ENCODE peak calls at places on chromosomes 1 and 21, in ten cellular contexts. V, U, X, M, Y, R, Z, K, G and J are unnamed samples.
A peak's percentile ranks its signal among the peaks of the same experiment; 100 is the strongest.

GRCh38 chr1:92482665-92483441 is 3.9 kb downstream of the GFI1 start:
- DNase-seq in V (no peak), U (no peak), Z (peak; percentile 58), G (no peak), Y (no peak), R (no peak), M (no peak), X (no peak), K (no peak), J (peak; percentile 47)

GRCh38 chr1:43753422-43753821 is 46.1 kb downstream of the ST3GAL3 start:
- DNase-seq in G (no peak), V (no peak), K (no peak), M (no peak), X (no peak), R (no peak), U (no peak), Y (no peak), Z (no peak), J (no peak)

GRCh38 chr1:237556911-237557310 is 333.8 kb downstream of the ZP4 start:
- DNase-seq in M (no peak), G (no peak), V (no peak), X (no peak), Y (no peak), R (no peak), Z (no peak), K (no peak), U (no peak), J (no peak)

GRCh38 chr21:29302340-29302991 is 3.7 kb downstream of the BACH1 start:
- DNase-seq in V (no peak), U (no peak), G (no peak), M (no peak), R (no peak), X (peak; percentile 25), Z (no peak), K (no peak), Y (no peak), J (no peak)

GRCh38 chr1:25619101-25619890 is 2.7 kb downstream of the MAN1C1 start:
- DNase-seq in R (peak; percentile 63), V (peak; percentile 45), M (no peak), X (peak; percentile 24), U (peak; percentile 43), G (no peak), K (peak; percentile 28), Z (peak; percentile 58), Y (no peak), J (peak; percentile 28)

GRCh38 chr1:207748737-207749528 is 2.9 kb upstream of the CD46 start:
- DNase-seq in K (no peak), X (no peak), U (no peak), V (no peak), M (no peak), R (no peak), Y (no peak), G (no peak), Z (no peak), J (no peak)

GRCh38 chr21:46633561-46633960 is 1.9 kb upstream of the PRMT2 start:
- DNase-seq in Z (no peak), K (no peak), G (no peak), R (no peak), M (no peak), U (no peak), V (no peak), Y (no peak), X (no peak), J (no peak)

GRCh38 chr1:31439276-31439675 is 26.3 kb downstream of the SERINC2 start:
- DNase-seq in U (no peak), V (no peak), R (no peak), Z (no peak), G (no peak), X (no peak), M (no peak), K (no peak), Y (no peak), J (no peak)

GRCh38 chr1:155910621-155911121 is 478 bp downstream of the RIT1 start:
- DNase-seq in M (no peak), R (peak; percentile 51), K (peak; percentile 22), G (no peak), Y (no peak), V (peak; percentile 25), X (peak; percentile 58), U (peak; percentile 25), Z (peak; percentile 51), J (peak; percentile 20)

GRCh38 chr1:245074232-245074747 is 80.5 kb upstream of the KIF26B start:
- DNase-seq in R (no peak), Y (no peak), V (no peak), U (no peak), G (no peak), K (no peak), M (no peak), X (peak; percentile 33), Z (no peak), J (no peak)

DNA sequence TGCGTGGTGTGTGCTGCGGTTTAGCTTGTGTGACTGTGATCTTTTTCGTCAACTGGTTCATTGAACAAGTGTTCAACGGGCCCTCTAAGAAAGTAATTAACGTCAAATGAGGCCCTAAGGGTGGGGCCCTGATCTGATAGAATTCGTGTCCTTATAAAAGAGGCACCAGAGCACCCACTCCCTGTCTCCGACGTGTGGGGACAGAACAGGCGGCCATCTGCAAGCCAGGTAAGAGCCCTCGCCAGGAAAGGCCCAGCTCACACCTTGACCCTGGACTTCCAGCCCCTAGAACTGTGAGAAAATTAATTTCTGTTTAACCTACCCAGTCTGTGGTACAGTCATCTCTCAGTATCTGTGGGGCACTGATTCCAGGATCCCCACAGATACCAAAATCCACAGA is 20.4 kb upstream of the SAMD11 start:
- DNase-seq in G (no peak), V (no peak), R (peak; percentile 11), Z (no peak), X (no peak), Y (no peak), M (no peak), K (no peak), U (no peak), J (no peak)
- H3K27me3 ChIP-seq in G (peaks cover 95% of the 10 kb centered on the region), V (peaks cover 38% of the 10 kb centered on the region), R (no peaks in the 10 kb centered on the region), Z (no peaks in the 10 kb centered on the region), X (peaks cover 4% of the 10 kb centered on the region), Y (peaks cover 4% of the 10 kb centered on the region), M (peaks cover 15% of the 10 kb centered on the region), K (no peaks in the 10 kb centered on the region), U (no peaks in the 10 kb centered on the region), J (no peaks in the 10 kb centered on the region)

DNA sequence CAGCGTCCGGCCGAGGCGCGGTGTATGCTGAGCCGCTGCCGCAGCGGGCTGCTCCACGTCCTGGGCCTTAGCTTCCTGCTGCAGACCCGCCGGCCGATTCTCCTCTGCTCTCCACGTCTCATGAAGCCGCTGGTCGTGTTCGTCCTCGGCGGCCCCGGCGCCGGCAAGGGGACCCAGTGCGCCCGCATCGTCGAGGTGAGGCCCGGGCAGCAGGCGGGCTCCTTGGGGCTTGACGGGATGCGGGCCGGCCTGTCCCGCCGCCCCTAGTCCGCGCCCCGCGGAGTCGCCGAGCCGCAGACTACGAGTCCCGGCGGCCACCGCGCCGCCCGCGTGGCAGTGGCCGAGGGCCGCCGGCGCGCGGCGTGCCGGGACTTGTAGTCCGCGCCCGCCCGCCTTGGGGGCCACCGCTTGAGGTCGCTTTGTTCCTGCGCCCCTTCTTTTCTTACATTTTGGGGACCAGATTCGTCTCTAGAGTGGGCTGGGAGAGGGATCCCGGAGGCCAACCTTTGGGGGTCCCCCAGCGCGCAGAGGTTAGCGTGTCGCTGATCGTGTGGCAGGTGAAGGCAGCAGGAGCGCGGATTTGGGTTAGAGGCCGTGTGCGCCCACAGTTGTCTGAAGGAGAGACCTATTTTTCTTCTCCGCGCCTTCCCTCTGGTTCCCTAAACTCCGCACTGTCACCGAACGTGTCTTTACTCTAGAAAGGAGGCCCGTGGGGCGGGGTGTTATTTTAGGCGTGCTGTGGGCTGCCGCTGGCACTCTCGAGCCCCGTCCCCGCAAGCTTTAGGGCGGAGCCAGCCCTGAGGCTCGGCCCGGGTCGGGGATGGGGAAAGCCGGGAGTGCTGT is 553 bp downstream of the CMPK1 start:
- DNase-seq in Z (peak; percentile 90), X (peak; percentile 76), G (peak; percentile 86), M (peak; percentile 83), K (peak; percentile 76), U (peak; percentile 70), V (peak; percentile 75), R (peak; percentile 88), Y (peak; percentile 41), J (peak; percentile 91)
- TF ChIP-seq CTCF in Z (no peak), X (peak; percentile 19), G (no peak), M (no peak), K (peak; percentile 27), U (no peak), V (no peak), R (peak; percentile 37), Y (no peak), J (peak; percentile 37)

GRCh38 chr1:230894664-230895063 is 26.3 kb upstream of the C1orf198 start:
- DNase-seq in G (no peak), X (no peak), M (no peak), K (no peak), Y (no peak), V (no peak), U (no peak), Z (no peak), R (no peak), J (no peak)
- H3K27me3 ChIP-seq in G (no peaks in the 10 kb centered on the region), X (peaks cover under 1% of the 10 kb centered on the region), M (no peaks in the 10 kb centered on the region), K (no peaks in the 10 kb centered on the region), Y (no peaks in the 10 kb centered on the region), V (no peaks in the 10 kb centered on the region), U (no peaks in the 10 kb centered on the region), Z (no peaks in the 10 kb centered on the region), R (no peaks in the 10 kb centered on the region), J (no peaks in the 10 kb centered on the region)

GRCh38 chr1:239829535-239829934 is 262.1 kb upstream of the FMN2 start:
- DNase-seq in R (no peak), X (no peak), U (no peak), G (no peak), V (no peak), Z (no peak), K (no peak), M (no peak), Y (no peak), J (no peak)
- TF ChIP-seq CTCF in R (no peak), X (no peak), U (no peak), G (no peak), V (no peak), Z (no peak), K (no peak), M (no peak), Y (no peak), J (no peak)

GRCh38 chr1:4700801-4701200 is 46.4 kb downstream of the AJAP1 start:
- DNase-seq in Z (no peak), G (no peak), Y (no peak), U (no peak), X (no peak), R (no peak), K (no peak), V (no peak), M (no peak), J (no peak)
- H3K27me3 ChIP-seq in Z (no peaks in the 10 kb centered on the region), G (peaks cover 28% of the 10 kb centered on the region), Y (no peaks in the 10 kb centered on the region), U (no peaks in the 10 kb centered on the region), X (no peaks in the 10 kb centered on the region), R (no peaks in the 10 kb centered on the region), K (no peaks in the 10 kb centered on the region), V (peaks cover 41% of the 10 kb centered on the region), M (no peaks in the 10 kb centered on the region), J (no peaks in the 10 kb centered on the region)

DNA sequence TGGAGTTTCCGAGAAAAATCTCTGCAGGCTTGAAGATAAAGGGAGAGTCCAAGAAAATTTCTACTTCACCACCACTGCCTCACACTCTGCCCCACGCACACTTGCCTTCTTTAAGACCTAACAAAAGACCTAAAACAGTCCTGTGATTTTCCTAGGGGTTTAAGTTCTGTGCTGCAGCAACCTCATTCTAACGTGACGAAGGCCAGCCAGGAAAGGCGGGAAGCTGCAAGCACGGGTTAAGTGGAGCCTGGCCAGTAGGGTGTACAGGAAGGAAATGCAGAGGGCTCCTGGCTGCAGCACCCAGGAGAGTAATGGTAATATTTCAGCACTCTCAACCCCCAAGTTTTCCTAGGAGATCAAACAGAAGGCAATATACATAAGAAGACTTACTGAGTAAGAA is 1.5 kb downstream of the SPATA6 start:
- DNase-seq in K (peak; percentile 56), G (peak; percentile 43), M (peak; percentile 22), Z (no peak), Y (no peak), R (peak; percentile 59), V (peak; percentile 47), X (peak; percentile 47), U (peak; percentile 41), J (no peak)
- TF ChIP-seq CTCF in K (no peak), G (no peak), M (no peak), Z (no peak), Y (no peak), R (no peak), V (no peak), X (no peak), U (no peak), J (no peak)